ENCODE peak calls at places on chromosomes 5 and 9, in four cellular contexts. T is GM12878, R is HepG2, D is K562. Y is an unnamed sample.

GRCh38 chr5:56090793-56091460 is 96.2 kb upstream of the IL6ST start:
- DNase-seq in T (no peak), R (peak; percentile 52), D (no peak), Y (no peak)

GRCh38 chr5:41068169-41068568 is 3.0 kb downstream of the MROH2B start:
- DNase-seq in T (no peak), R (no peak), D (peak; percentile 7), Y (no peak)

GRCh38 chr5:178359738-178360137 is 127.1 kb upstream of the PHYKPL start:
- DNase-seq in T (no peak), R (no peak), D (no peak), Y (no peak)

GRCh38 chr5:178428341-178429155 is 161.6 kb downstream of the COL23A1 start:
- DNase-seq in T (no peak), R (no peak), D (no peak), Y (no peak)

GRCh38 chr9:123250504-123250903 is 17.9 kb downstream of the STRBP start:
- DNase-seq in T (no peak), R (no peak), D (no peak), Y (no peak)

GRCh38 chr9:136140046-136140445 is 21.4 kb upstream of the TMEM250 start:
- DNase-seq in T (no peak), R (no peak), D (no peak), Y (no peak)

GRCh38 chr5:26259081-26259480 is 779.3 kb downstream of the CDH9 start:
- DNase-seq in T (no peak), R (no peak), D (no peak), Y (no peak)

GRCh38 chr5:620152-620551 is 8.0 kb downstream of the CEP72 start:
- DNase-seq in T (no peak), R (no peak), D (no peak), Y (no peak)

GRCh38 chr5:119070578-119070827 is 384 bp upstream of the DMXL1 start:
- DNase-seq in T (no peak), R (no peak), D (no peak), Y (no peak)
- TF ChIP-seq CREB1 in T (no peak), R (no peak), D (no peak), Y (no peak)

GRCh38 chr5:111266491-111266890 is 42.3 kb downstream of the CAMK4 start:
- DNase-seq in T (no peak), R (no peak), D (no peak), Y (no peak)
- TF ChIP-seq CBFB in T (no peak), R (no peak), D (no peak), Y (no peak)

GRCh38 chr9:100354121-100354800 is 1.5 kb upstream of the TEX10 start:
- DNase-seq in T (no peak), R (no peak), D (peak; percentile 14), Y (no peak)

GRCh38 chr9:100351508-100351907 is 1.2 kb downstream of the TEX10 start:
- DNase-seq in T (no peak), R (no peak), D (no peak), Y (no peak)

GRCh38 chr9:100350188-100350587 is 2.6 kb downstream of the TEX10 start:
- DNase-seq in T (no peak), R (no peak), D (peak; percentile 24), Y (no peak)

GRCh38 chr9:100352727-100353505 is at the start of gene TEX10:
- DNase-seq in T (peak; percentile 57), R (peak; percentile 75), D (peak; percentile 92), Y (peak; percentile 93)

DNA sequence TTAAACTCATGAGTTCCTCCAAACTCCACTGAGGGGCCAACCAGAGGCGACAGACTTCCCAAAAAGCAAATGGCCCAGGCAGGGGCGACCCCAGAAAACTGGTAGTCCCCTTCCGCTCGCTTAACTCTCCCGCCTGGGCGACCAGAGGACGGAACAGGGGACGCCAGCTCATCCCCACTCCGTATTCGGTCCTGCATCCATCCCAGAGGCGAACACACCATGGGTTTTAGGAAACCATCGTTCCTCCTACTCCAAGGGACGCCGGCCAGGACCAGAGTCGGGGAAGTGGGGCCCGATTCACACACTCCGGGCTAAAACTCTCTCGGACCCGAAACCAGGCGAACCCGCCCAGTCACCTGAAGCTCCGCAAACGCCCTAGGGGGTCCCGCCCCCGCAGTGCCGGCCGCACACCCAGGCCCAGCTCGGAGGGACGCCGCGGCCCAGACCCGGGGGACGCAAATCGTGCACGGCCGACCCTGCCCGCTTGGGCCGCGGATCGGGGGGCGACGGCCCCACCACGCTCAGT is 478 bp downstream of the TEX10 start:
- DNase-seq in T (no peak), R (no peak), D (peak; percentile 50), Y (peak; percentile 47)
- TF ChIP-seq CREB1 in T (no peak), R (no peak), D (no peak), Y (no peak)

GRCh38 chr5:141617682-141618029 is 1.1 kb downstream of the DIAPH1 start:
- DNase-seq in T (no peak), R (no peak), D (peak; percentile 27), Y (no peak)
- TF ChIP-seq CBFB in T (no peak), R (no peak), D (no peak), Y (no peak)

DNA sequence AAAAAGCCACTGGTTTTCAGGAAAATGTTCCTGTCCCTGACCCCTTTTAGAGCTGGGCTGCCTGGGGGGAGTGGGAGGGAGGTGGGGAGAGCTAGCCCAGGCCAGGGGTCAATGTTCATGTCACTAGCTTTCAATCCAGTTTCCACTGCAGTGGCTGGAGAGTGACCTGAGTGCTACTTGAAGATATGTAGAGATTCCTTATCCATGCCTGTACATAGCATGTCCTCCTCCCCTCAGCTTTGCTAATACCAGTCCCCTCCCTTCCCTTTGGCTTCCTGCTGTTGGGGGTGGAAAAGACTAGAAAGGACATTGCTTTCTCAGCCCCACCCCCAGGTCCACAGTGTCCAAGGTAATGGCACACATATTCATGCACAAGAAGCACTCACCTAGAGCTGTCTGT is 7.8 kb downstream of the DNAJB5 start:
- DNase-seq in T (no peak), R (no peak), D (peak; percentile 71), Y (no peak)
- TF ChIP-seq CREB1 in T (no peak), R (no peak), D (no peak), Y (no peak)

GRCh38 chr5:146726891-146727290 is 151.7 kb downstream of the PPP2R2B start:
- DNase-seq in T (no peak), R (no peak), D (no peak), Y (no peak)

GRCh38 chr5:146732966-146733365 is 145.6 kb downstream of the PPP2R2B start:
- DNase-seq in T (no peak), R (no peak), D (no peak), Y (no peak)

DNA sequence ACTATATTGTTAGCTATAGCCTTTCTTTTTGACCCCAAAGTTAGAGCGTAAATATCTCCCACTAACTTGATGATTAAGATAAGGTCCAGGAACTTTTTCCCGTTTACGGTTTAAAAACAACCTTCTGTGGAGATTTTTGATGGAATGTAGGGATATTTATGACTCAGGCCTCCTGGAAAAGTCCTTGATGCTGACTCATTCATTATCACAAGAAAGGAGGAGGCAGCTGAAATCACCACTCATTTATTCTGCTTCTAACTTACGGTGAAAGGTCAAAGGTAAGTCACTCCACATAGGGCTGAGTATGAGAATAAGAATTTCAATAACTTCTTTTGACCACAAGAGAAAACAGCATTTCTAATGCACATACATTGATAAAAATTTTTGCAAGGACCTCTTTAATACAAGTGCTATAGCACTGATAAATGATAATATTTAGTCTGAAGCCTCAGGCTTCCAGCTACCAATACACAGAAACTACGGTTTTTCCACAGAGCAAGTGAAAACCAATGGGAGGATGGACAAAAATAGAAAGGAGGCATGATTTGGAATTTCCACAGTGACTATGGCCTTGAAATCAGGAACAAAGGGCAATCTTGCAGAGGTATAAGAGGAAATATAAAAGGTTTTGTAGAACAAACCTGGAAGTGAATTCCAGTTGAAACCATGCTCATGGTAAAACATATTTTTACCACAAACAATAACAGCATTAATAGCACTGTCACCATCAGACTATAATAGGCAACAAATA is 146.5 kb downstream of the PPP2R2B start:
- DNase-seq in T (no peak), R (no peak), D (no peak), Y (no peak)
- TF ChIP-seq CBFB in T (no peak), R (no peak), D (no peak), Y (no peak)

GRCh38 chr9:755454-756381 is 85.8 kb upstream of the DMRT1 start:
- DNase-seq in T (no peak), R (peak; percentile 93), D (no peak), Y (no peak)
- TF ChIP-seq CREB1 in T (no peak), R (peak; percentile 55), D (no peak), Y (no peak)

Y was measured in WTC11.